ENCODE peak calls at places on chromosome 20, in four cellular contexts. Z, K, X and T are unnamed samples.

GRCh38 chr20:38723982-38724602 is at the start of gene SLC32A1:
- DNase-seq in K (no peak), Z (no peak), X (no peak), T (no peak)

GRCh38 chr20:62416651-62417637 is 9.9 kb upstream of the CABLES2 start:
- DNase-seq in Z (no peak), K (no peak), X (no peak), T (no peak)

GRCh38 chr20:37704955-37705354 is 11.1 kb downstream of the CTNNBL1 start:
- DNase-seq in Z (no peak), K (no peak), X (no peak), T (no peak)

GRCh38 chr20:37914672-37915433 is 11.9 kb downstream of the VSTM2L start:
- DNase-seq in X (no peak), K (peak; percentile 12), Z (no peak), T (no peak)

GRCh38 chr20:53706008-53706481 is 112.4 kb upstream of the ZNF217 start:
- DNase-seq in X (peak; percentile 29), K (no peak), Z (no peak), T (no peak)

GRCh38 chr20:63881451-63882226 is 13.3 kb upstream of the DNAJC5 start:
- DNase-seq in K (no peak), Z (no peak), X (no peak), T (no peak)

GRCh38 chr20:25076731-25077609 is 5.0 kb downstream of the VSX1 start:
- DNase-seq in Z (no peak), X (peak; percentile 70), K (no peak), T (no peak)

GRCh38 chr20:24389686-24390085 is 79.7 kb upstream of the SYNDIG1 start:
- DNase-seq in K (peak; percentile 33), X (no peak), Z (no peak), T (no peak)

GRCh38 chr20:44911264-44911921 is 1.5 kb downstream of the PABPC1L start:
- DNase-seq in K (peak; percentile 43), X (peak; percentile 57), Z (no peak), T (no peak)

GRCh38 chr20:24060851-24061590 is 72.4 kb upstream of the GGTLC1 start:
- DNase-seq in X (no peak), K (no peak), Z (no peak), T (no peak)

GRCh38 chr20:47857142-47857993 is 72.1 kb upstream of the SULF2 start:
- DNase-seq in Z (no peak), K (no peak), X (peak; percentile 62), T (no peak)

GRCh38 chr20:14055127-14055742 is 59.9 kb downstream of the MACROD2 start:
- DNase-seq in X (peak; percentile 76), Z (peak; percentile 48), K (no peak), T (peak; percentile 47)

GRCh38 chr20:62571667-62572344 is 70.5 kb upstream of the SLCO4A1 start:
- DNase-seq in Z (no peak), K (no peak), X (no peak), T (no peak)

GRCh38 chr20:33576432-33576883 is 85.7 kb upstream of the C20orf144 start:
- DNase-seq in X (peak; percentile 18), Z (no peak), K (no peak), T (no peak)

GRCh38 chr20:21129861-21130260 is 4.0 kb downstream of the KIZ start:
- DNase-seq in X (no peak), K (no peak), Z (no peak), T (no peak)

GRCh38 chr20:26163890-26164289 is 467.2 kb upstream of the ZNF337 start:
- DNase-seq in X (peak; percentile 27), K (no peak), Z (peak; percentile 4), T (no peak)

GRCh38 chr20:24837721-24838456 is 111.2 kb upstream of the CST7 start:
- DNase-seq in X (peak; percentile 67), K (no peak), Z (no peak), T (no peak)

GRCh38 chr20:57381596-57382503 is 9.3 kb upstream of the RBM38 start:
- DNase-seq in K (peak; percentile 88), X (peak; percentile 71), Z (peak; percentile 42), T (no peak)

GRCh38 chr20:13261460-13262301 is 40.6 kb downstream of the ISM1 start:
- DNase-seq in Z (no peak), K (peak; percentile 49), X (peak; percentile 58), T (no peak)

GRCh38 chr20:44548171-44548678 is 26.4 kb upstream of the SERINC3 start:
- DNase-seq in K (no peak), Z (no peak), X (no peak), T (no peak)

GRCh38 chr20:5551621-5552020 is 198.6 kb upstream of the SHLD1 start:
- DNase-seq in Z (no peak), X (no peak), K (no peak), T (no peak)

GRCh38 chr20:24705486-24705885 is 236.1 kb downstream of the SYNDIG1 start:
- DNase-seq in X (no peak), Z (no peak), K (no peak), T (no peak)

GRCh38 chr20:49871391-49871948 is 43.9 kb downstream of the SPATA2 start:
- DNase-seq in Z (no peak), K (no peak), X (no peak), T (no peak)

GRCh38 chr20:35135867-35136586 is 11.1 kb downstream of the EDEM2 start:
- DNase-seq in K (no peak), Z (no peak), X (peak; percentile 49), T (no peak)

GRCh38 chr20:35111141-35111888 is 18.7 kb upstream of the TRPC4AP start:
- DNase-seq in X (peak; percentile 87), Z (no peak), K (no peak), T (no peak)

GRCh38 chr20:44643596-44644383 is 7.7 kb downstream of the ADA start:
- DNase-seq in X (peak; percentile 88), Z (peak; percentile 59), K (peak; percentile 37), T (no peak)

GRCh38 chr20:1876217-1876921 is 18.8 kb upstream of the SIRPA start:
- DNase-seq in K (no peak), Z (no peak), X (peak; percentile 72), T (no peak)

GRCh38 chr20:57262244-57263126 is 4.0 kb downstream of the BMP7 start:
- DNase-seq in Z (no peak), X (no peak), K (no peak), T (no peak)

GRCh38 chr20:19780261-19780660 is 22.2 kb downstream of the RIN2 start:
- DNase-seq in K (no peak), X (no peak), Z (no peak), T (no peak)

GRCh38 chr20:57558614-57559285 is 2.2 kb upstream of the PCK1 start:
- DNase-seq in K (no peak), X (no peak), Z (no peak), T (no peak)

GRCh38 chr20:34877002-34877264 is 521 bp downstream of the ACSS2 start:
- DNase-seq in X (no peak), K (no peak), Z (no peak), T (no peak)

GRCh38 chr20:8394308-8394945 is 262.4 kb downstream of the PLCB1 start:
- DNase-seq in K (no peak), Z (no peak), X (peak; percentile 35), T (peak; percentile 23)

GRCh38 chr20:11091496-11091895 is 417.7 kb upstream of the JAG1 start:
- DNase-seq in X (no peak), Z (no peak), K (no peak), T (no peak)

GRCh38 chr20:15370370-15370769 is 1033.0 kb upstream of the FLRT3 start:
- DNase-seq in K (no peak), Z (no peak), X (no peak), T (no peak)

GRCh38 chr20:19964289-19965263 is 52.6 kb upstream of the NAA20 start:
- DNase-seq in X (peak; percentile 90), K (no peak), Z (peak; percentile 96), T (peak; percentile 82)

GRCh38 chr20:8664778-8665177 is 404.1 kb upstream of the PLCB4 start:
- DNase-seq in K (no peak), X (no peak), Z (no peak), T (no peak)

GRCh38 chr20:25008388-25009217 is 16.1 kb upstream of the APMAP start:
- DNase-seq in K (no peak), Z (no peak), X (no peak), T (no peak)

GRCh38 chr20:31679357-31680285 is 41.9 kb downstream of the COX4I2 start:
- DNase-seq in X (no peak), K (no peak), Z (no peak), T (no peak)

GRCh38 chr20:61589055-61589385 is 337.0 kb downstream of the CDH4 start:
- DNase-seq in Z (peak; percentile 49), K (no peak), X (peak; percentile 36), T (peak; percentile 30)

GRCh38 chr20:58479666-58480454 is 35.3 kb downstream of the APCDD1L start:
- DNase-seq in Z (no peak), X (no peak), K (no peak), T (no peak)